ENCODE peak calls at places on chromosomes 1 and 21, in five cellular contexts. One of them, this sample, is unnamed.
A peak's percentile ranks its signal among the peaks of the same experiment; 100 is the strongest.

GRCh38 chr1:47178020-47178419 is 11.8 kb downstream of the PDZK1IP1 start:
- DNase-seq in IMR-90: no peak
- DNase-seq in heart left ventricle: no peak
- DNase-seq in upper lobe of right lung: no peak
- DNase-seq in left ventricle myocardium inferior: no peak
- DNase-seq in this sample: no peak

GRCh38 chr21:18142639-18143038 is 102.0 kb upstream of the CHODL start:
- DNase-seq in heart left ventricle: no peak
- DNase-seq in upper lobe of right lung: no peak
- DNase-seq in left ventricle myocardium inferior: no peak
- DNase-seq in IMR-90: no peak
- DNase-seq in this sample: no peak

GRCh38 chr1:231390071-231390470 is 32.0 kb downstream of the EGLN1 start:
- DNase-seq in heart left ventricle: no peak
- DNase-seq in IMR-90: peak; percentile 73
- DNase-seq in left ventricle myocardium inferior: no peak
- DNase-seq in upper lobe of right lung: no peak
- DNase-seq in this sample: no peak

GRCh38 chr21:15968911-15969310 is 239.1 kb downstream of the USP25 start:
- DNase-seq in upper lobe of right lung: no peak
- DNase-seq in IMR-90: no peak
- DNase-seq in heart left ventricle: no peak
- DNase-seq in left ventricle myocardium inferior: no peak
- DNase-seq in this sample: no peak

GRCh38 chr1:76782777-76783176 is 84.5 kb upstream of the ST6GALNAC5 start:
- DNase-seq in left ventricle myocardium inferior: no peak
- DNase-seq in IMR-90: peak; percentile 0
- DNase-seq in heart left ventricle: no peak
- DNase-seq in upper lobe of right lung: no peak
- DNase-seq in this sample: no peak

GRCh38 chr21:41166947-41167346 is 1.0 kb upstream of the BACE2 start:
- DNase-seq in left ventricle myocardium inferior: peak; percentile 37
- DNase-seq in heart left ventricle: no peak
- DNase-seq in upper lobe of right lung: no peak
- DNase-seq in IMR-90: no peak
- DNase-seq in this sample: no peak

GRCh38 chr1:245923215-245923614 is 583.9 kb downstream of the SMYD3 start:
- DNase-seq in heart left ventricle: no peak
- DNase-seq in left ventricle myocardium inferior: no peak
- DNase-seq in upper lobe of right lung: no peak
- DNase-seq in IMR-90: no peak
- DNase-seq in this sample: no peak

GRCh38 chr1:145885738-145886287 is at the start of gene ANKRD35:
- DNase-seq in heart left ventricle: peak; percentile 93
- DNase-seq in left ventricle myocardium inferior: peak; percentile 89
- DNase-seq in upper lobe of right lung: peak; percentile 93
- DNase-seq in IMR-90: peak; percentile 34
- DNase-seq in this sample: peak; percentile 44

GRCh38 chr1:101507547-101507971 is 270.7 kb downstream of the S1PR1 start:
- DNase-seq in IMR-90: no peak
- DNase-seq in heart left ventricle: no peak
- DNase-seq in left ventricle myocardium inferior: no peak
- DNase-seq in upper lobe of right lung: no peak
- DNase-seq in this sample: no peak

GRCh38 chr1:181222972-181223371 is 134.5 kb downstream of the IER5 start:
- DNase-seq in IMR-90: no peak
- DNase-seq in upper lobe of right lung: no peak
- DNase-seq in left ventricle myocardium inferior: peak; percentile 21
- DNase-seq in heart left ventricle: no peak
- DNase-seq in this sample: no peak

GRCh38 chr1:72284398-72285073 is 2.2 kb upstream of the NEGR1 start:
- DNase-seq in upper lobe of right lung: peak; percentile 64
- DNase-seq in left ventricle myocardium inferior: peak; percentile 31
- DNase-seq in heart left ventricle: peak; percentile 60
- DNase-seq in IMR-90: peak; percentile 96
- DNase-seq in this sample: no peak

GRCh38 chr1:42436794-42437458 is 18.9 kb downstream of the ZMYND12 start:
- DNase-seq in IMR-90: no peak
- DNase-seq in left ventricle myocardium inferior: no peak
- DNase-seq in upper lobe of right lung: no peak
- DNase-seq in heart left ventricle: no peak
- DNase-seq in this sample: no peak

GRCh38 chr1:224447251-224447650 is 12.7 kb upstream of the WDR26 start:
- DNase-seq in IMR-90: peak; percentile 69
- DNase-seq in heart left ventricle: no peak
- DNase-seq in upper lobe of right lung: no peak
- DNase-seq in left ventricle myocardium inferior: peak; percentile 34
- DNase-seq in this sample: no peak

GRCh38 chr1:161196521-161197451 is 2.1 kb downstream of the ADAMTS4 start:
- DNase-seq in IMR-90: peak; percentile 75
- DNase-seq in upper lobe of right lung: no peak
- DNase-seq in heart left ventricle: peak; percentile 72
- DNase-seq in left ventricle myocardium inferior: peak; percentile 55
- DNase-seq in this sample: no peak

GRCh38 chr21:36769051-36769867 is 70.3 kb downstream of the SIM2 start:
- DNase-seq in upper lobe of right lung: no peak
- DNase-seq in left ventricle myocardium inferior: no peak
- DNase-seq in IMR-90: peak; percentile 61
- DNase-seq in heart left ventricle: no peak
- DNase-seq in this sample: no peak

GRCh38 chr1:57019240-57019805 is 53.5 kb upstream of the C8B start:
- DNase-seq in upper lobe of right lung: no peak
- DNase-seq in left ventricle myocardium inferior: no peak
- DNase-seq in IMR-90: no peak
- DNase-seq in heart left ventricle: no peak
- DNase-seq in this sample: no peak

GRCh38 chr1:195828322-195828721 is 779.9 kb downstream of the KCNT2 start:
- DNase-seq in left ventricle myocardium inferior: no peak
- DNase-seq in heart left ventricle: no peak
- DNase-seq in IMR-90: no peak
- DNase-seq in upper lobe of right lung: no peak
- DNase-seq in this sample: no peak

GRCh38 chr1:210262167-210262896 is 29.7 kb downstream of the SERTAD4 start:
- DNase-seq in heart left ventricle: peak; percentile 69
- DNase-seq in left ventricle myocardium inferior: peak; percentile 55
- DNase-seq in upper lobe of right lung: no peak
- DNase-seq in IMR-90: peak; percentile 60
- DNase-seq in this sample: peak; percentile 8

GRCh38 chr1:12764016-12764415 is 9.5 kb upstream of the PRAMEF12 start:
- DNase-seq in heart left ventricle: no peak
- DNase-seq in upper lobe of right lung: no peak
- DNase-seq in left ventricle myocardium inferior: no peak
- DNase-seq in IMR-90: no peak
- DNase-seq in this sample: no peak

GRCh38 chr21:16137106-16137505 is 407.3 kb downstream of the USP25 start:
- DNase-seq in IMR-90: peak; percentile 8
- DNase-seq in left ventricle myocardium inferior: no peak
- DNase-seq in upper lobe of right lung: no peak
- DNase-seq in heart left ventricle: no peak
- DNase-seq in this sample: no peak

GRCh38 chr21:25615880-25616279 is 8.6 kb upstream of the MRPL39 start:
- DNase-seq in IMR-90: no peak
- DNase-seq in left ventricle myocardium inferior: no peak
- DNase-seq in heart left ventricle: no peak
- DNase-seq in upper lobe of right lung: no peak
- DNase-seq in this sample: no peak

GRCh38 chr1:14972107-14972506 is 181.4 kb upstream of the TMEM51 start:
- DNase-seq in heart left ventricle: no peak
- DNase-seq in upper lobe of right lung: no peak
- DNase-seq in IMR-90: no peak
- DNase-seq in left ventricle myocardium inferior: no peak
- DNase-seq in this sample: no peak

GRCh38 chr21:34797202-34797527 is 128.4 kb downstream of the CLIC6 start:
- DNase-seq in heart left ventricle: no peak
- DNase-seq in left ventricle myocardium inferior: no peak
- DNase-seq in IMR-90: no peak
- DNase-seq in upper lobe of right lung: no peak
- DNase-seq in this sample: no peak

GRCh38 chr1:193031431-193031830 is 27.7 kb downstream of the UCHL5 start:
- DNase-seq in upper lobe of right lung: no peak
- DNase-seq in IMR-90: peak; percentile 31
- DNase-seq in heart left ventricle: no peak
- DNase-seq in left ventricle myocardium inferior: no peak
- DNase-seq in this sample: no peak

GRCh38 chr1:195831789-195832188 is 776.5 kb downstream of the KCNT2 start:
- DNase-seq in upper lobe of right lung: no peak
- DNase-seq in left ventricle myocardium inferior: no peak
- DNase-seq in IMR-90: no peak
- DNase-seq in heart left ventricle: no peak
- DNase-seq in this sample: no peak

GRCh38 chr1:224430511-224431113 is 4.0 kb downstream of the WDR26 start:
- DNase-seq in upper lobe of right lung: no peak
- DNase-seq in IMR-90: peak; percentile 76
- DNase-seq in heart left ventricle: no peak
- DNase-seq in left ventricle myocardium inferior: no peak
- DNase-seq in this sample: no peak

GRCh38 chr21:32868631-32869454 is 97.3 kb upstream of the PAXBP1 start:
- DNase-seq in IMR-90: no peak
- DNase-seq in upper lobe of right lung: no peak
- DNase-seq in left ventricle myocardium inferior: no peak
- DNase-seq in heart left ventricle: no peak
- DNase-seq in this sample: no peak

GRCh38 chr1:6268431-6268830 is 7.5 kb upstream of the GPR153 start:
- DNase-seq in IMR-90: no peak
- DNase-seq in upper lobe of right lung: no peak
- DNase-seq in heart left ventricle: no peak
- DNase-seq in left ventricle myocardium inferior: no peak
- DNase-seq in this sample: no peak

GRCh38 chr1:232614811-232615210 is 15.1 kb downstream of the SIPA1L2 start:
- DNase-seq in heart left ventricle: no peak
- DNase-seq in upper lobe of right lung: no peak
- DNase-seq in IMR-90: no peak
- DNase-seq in left ventricle myocardium inferior: no peak
- DNase-seq in this sample: no peak

GRCh38 chr1:232615401-232615800 is 14.5 kb downstream of the SIPA1L2 start:
- DNase-seq in left ventricle myocardium inferior: no peak
- DNase-seq in IMR-90: no peak
- DNase-seq in upper lobe of right lung: no peak
- DNase-seq in heart left ventricle: no peak
- DNase-seq in this sample: no peak

GRCh38 chr1:232611834-232612233 is 18.1 kb downstream of the SIPA1L2 start:
- DNase-seq in upper lobe of right lung: peak; percentile 47
- DNase-seq in heart left ventricle: no peak
- DNase-seq in IMR-90: no peak
- DNase-seq in left ventricle myocardium inferior: no peak
- DNase-seq in this sample: no peak

GRCh38 chr1:232617237-232617636 is 12.7 kb downstream of the SIPA1L2 start:
- DNase-seq in left ventricle myocardium inferior: no peak
- DNase-seq in heart left ventricle: no peak
- DNase-seq in IMR-90: no peak
- DNase-seq in upper lobe of right lung: no peak
- DNase-seq in this sample: no peak

DNA sequence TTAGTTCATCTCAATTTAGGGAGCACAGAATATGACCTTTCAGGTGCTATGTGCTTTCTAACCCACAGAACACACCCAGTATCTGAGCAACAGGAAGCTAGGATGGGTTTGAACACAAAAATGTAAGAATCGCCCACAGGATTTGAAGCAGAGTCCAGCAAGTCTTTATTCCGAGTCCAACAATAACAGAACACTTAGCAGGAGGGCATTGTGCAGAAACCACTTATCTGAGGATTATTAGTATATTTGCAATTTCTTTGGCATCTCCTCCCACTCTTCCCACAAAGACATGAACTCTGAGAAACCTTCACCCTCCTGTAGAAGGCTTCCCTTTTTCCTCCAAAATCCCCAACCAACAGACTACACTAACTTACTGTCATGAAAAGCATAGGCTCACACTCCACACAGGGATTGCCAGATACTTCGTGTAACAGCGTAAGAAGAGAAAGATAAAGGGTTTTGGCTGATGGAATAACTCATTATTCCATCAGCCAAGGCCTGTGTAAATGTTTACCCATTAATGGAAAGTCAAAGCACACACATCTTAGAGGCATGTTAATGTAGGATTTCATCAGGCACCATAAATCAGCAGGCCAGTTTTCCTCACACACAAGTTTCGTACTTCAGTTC is 16.1 kb downstream of the SIPA1L2 start:
- DNase-seq in upper lobe of right lung: no peak
- DNase-seq in IMR-90: peak; percentile 94
- DNase-seq in left ventricle myocardium inferior: no peak
- DNase-seq in heart left ventricle: no peak
- DNase-seq in this sample: no peak
- H3K27ac ChIP-seq in upper lobe of right lung: no peak overlapping the region
- H3K27ac ChIP-seq in IMR-90: peak overlapping the region; percentile 58
- H3K27ac ChIP-seq in left ventricle myocardium inferior: no peak overlapping the region
- H3K27ac ChIP-seq in heart left ventricle: no peak overlapping the region
- H3K27ac ChIP-seq in this sample: no peak overlapping the region

GRCh38 chr1:37177230-37177864 is 143.0 kb upstream of the GRIK3 start:
- DNase-seq in IMR-90: peak; percentile 1
- DNase-seq in upper lobe of right lung: no peak
- DNase-seq in heart left ventricle: no peak
- DNase-seq in left ventricle myocardium inferior: no peak
- DNase-seq in this sample: no peak
- H3K27me3 ChIP-seq in IMR-90: no peaks in the 10 kb centered on the region
- H3K27me3 ChIP-seq in upper lobe of right lung: peaks cover 30% of the 10 kb centered on the region
- H3K27me3 ChIP-seq in heart left ventricle: no peaks in the 10 kb centered on the region
- H3K27me3 ChIP-seq in left ventricle myocardium inferior: peaks cover 95% of the 10 kb centered on the region
- H3K27me3 ChIP-seq in this sample: no peaks in the 10 kb centered on the region

GRCh38 chr1:84675631-84676030 is 14.6 kb downstream of the SSX2IP start:
- DNase-seq in upper lobe of right lung: no peak
- DNase-seq in IMR-90: no peak
- DNase-seq in heart left ventricle: no peak
- DNase-seq in left ventricle myocardium inferior: no peak
- DNase-seq in this sample: no peak
- H3K4me3 ChIP-seq in upper lobe of right lung: no peak overlapping the region
- H3K4me3 ChIP-seq in IMR-90: no peak overlapping the region
- H3K4me3 ChIP-seq in heart left ventricle: no peak overlapping the region
- H3K4me3 ChIP-seq in left ventricle myocardium inferior: no peak overlapping the region
- H3K4me3 ChIP-seq in this sample: no peak overlapping the region

GRCh38 chr1:92956254-92956653 is 5.0 kb downstream of the DIPK1A start:
- DNase-seq in upper lobe of right lung: no peak
- DNase-seq in IMR-90: no peak
- DNase-seq in left ventricle myocardium inferior: no peak
- DNase-seq in heart left ventricle: no peak
- DNase-seq in this sample: no peak
- H3K27ac ChIP-seq in upper lobe of right lung: no peak overlapping the region
- H3K27ac ChIP-seq in IMR-90: no peak overlapping the region
- H3K27ac ChIP-seq in left ventricle myocardium inferior: no peak overlapping the region
- H3K27ac ChIP-seq in heart left ventricle: no peak overlapping the region
- H3K27ac ChIP-seq in this sample: peak overlapping the region; percentile 98